ENCODE peak calls at places on chromosomes 11 and 22, in eight cellular contexts. L, A, P, F, Y, C, M and J are unnamed samples.

GRCh38 chr11:22349446-22349845 is 11.3 kb downstream of the SLC17A6 start:
- DNase-seq in L (no peak), A (no peak), C (no peak), F (no peak), M (no peak), Y (no peak), P (no peak), J (no peak)

GRCh38 chr22:46043816-46044717 is 67.1 kb upstream of the WNT7B start:
- DNase-seq in L (peak; percentile 68), Y (peak; percentile 49), P (no peak), M (no peak), C (peak; percentile 63), F (no peak), A (peak; percentile 62), J (no peak)

GRCh38 chr11:46389450-46390330 is 1.9 kb downstream of the CHRM4 start:
- DNase-seq in L (peak; percentile 93), P (no peak), A (peak; percentile 74), Y (peak; percentile 68), M (peak; percentile 90), C (peak; percentile 75), F (peak; percentile 93), J (peak; percentile 81)

GRCh38 chr11:11027271-11027670 is 169.4 kb upstream of the ZBED5 start:
- DNase-seq in A (no peak), C (peak; percentile 82), Y (no peak), L (no peak), F (no peak), M (no peak), P (no peak), J (no peak)

GRCh38 chr11:94794287-94795168 is 26.4 kb downstream of the AMOTL1 start:
- DNase-seq in L (no peak), F (no peak), P (no peak), A (peak; percentile 77), C (peak; percentile 94), Y (no peak), M (peak; percentile 33), J (peak; percentile 77)

GRCh38 chr11:114077482-114078305 is 18.2 kb downstream of the ZBTB16 start:
- DNase-seq in A (no peak), P (no peak), M (no peak), F (no peak), Y (peak; percentile 51), L (no peak), C (no peak), J (no peak)

GRCh38 chr22:38862375-38863329 is 9.4 kb downstream of the CBX6 start:
- DNase-seq in M (peak; percentile 40), P (no peak), Y (peak; percentile 33), A (no peak), L (peak; percentile 59), F (peak; percentile 39), C (no peak), J (peak; percentile 90)

GRCh38 chr11:134607963-134608750 is 196.1 kb upstream of the B3GAT1 start:
- DNase-seq in C (no peak), M (no peak), F (no peak), A (no peak), L (no peak), P (peak; percentile 90), Y (no peak), J (no peak)

GRCh38 chr11:62669420-62670161 is 1.9 kb upstream of the UQCC3 start:
- DNase-seq in L (peak; percentile 47), P (no peak), A (peak; percentile 65), F (peak; percentile 34), C (peak; percentile 42), M (no peak), Y (peak; percentile 57), J (no peak)

GRCh38 chr11:69311767-69312385 is 17.9 kb downstream of the MYEOV start:
- DNase-seq in C (no peak), F (no peak), L (no peak), Y (no peak), M (no peak), A (no peak), P (no peak), J (no peak)

GRCh38 chr22:43628253-43628649 is 183.9 kb downstream of the EFCAB6 start:
- DNase-seq in C (no peak), A (no peak), Y (no peak), P (no peak), L (no peak), M (no peak), F (no peak), J (no peak)

GRCh38 chr22:37425800-37426531 is 1.3 kb downstream of the ELFN2 start:
- DNase-seq in P (no peak), A (no peak), F (peak; percentile 76), Y (no peak), M (no peak), L (peak; percentile 70), C (no peak), J (no peak)

GRCh38 chr11:68351450-68352275 is 39.3 kb downstream of the LRP5 start:
- DNase-seq in Y (no peak), P (no peak), C (no peak), A (no peak), F (peak; percentile 9), L (peak; percentile 37), M (no peak), J (peak; percentile 78)

GRCh38 chr11:75263944-75264349 is 23.4 kb downstream of the TPBGL start:
- DNase-seq in L (no peak), A (no peak), M (no peak), Y (peak; percentile 12), P (no peak), F (peak; percentile 1), C (peak; percentile 38), J (no peak)

GRCh38 chr11:126963603-126964353 is 36.8 kb downstream of the KIRREL3 start:
- DNase-seq in M (no peak), A (no peak), P (no peak), F (no peak), Y (peak; percentile 17), C (peak; percentile 4), L (no peak), J (no peak)

GRCh38 chr11:4644233-4644632 is 451 bp downstream of the OR51E1 start:
- DNase-seq in A (no peak), M (no peak), C (no peak), L (no peak), F (no peak), Y (no peak), P (no peak), J (no peak)
- H3K4me3 ChIP-seq in A (no peak overlapping the region), M (no peak overlapping the region), C (no peak overlapping the region), L (no peak overlapping the region), F (no peak overlapping the region), Y (no peak overlapping the region), P (no peak overlapping the region), J (no peak overlapping the region)

GRCh38 chr11:86952933-86953637 is 2.1 kb downstream of the FZD4 start:
- DNase-seq in A (no peak), L (peak; percentile 28), Y (no peak), F (no peak), C (no peak), P (no peak), M (no peak), J (no peak)
- H3K4me1 ChIP-seq in A (peaks cover 53% of the 10 kb centered on the region), L (peaks cover 21% of the 10 kb centered on the region), Y (peaks cover 23% of the 10 kb centered on the region), F (peaks cover 17% of the 10 kb centered on the region), C (peaks cover 36% of the 10 kb centered on the region), P (peaks cover 56% of the 10 kb centered on the region), M (peaks cover 56% of the 10 kb centered on the region), J (no peaks in the 10 kb centered on the region)

GRCh38 chr22:50308597-50308935 is 1.1 kb upstream of the PLXNB2 start:
- DNase-seq in Y (peak; percentile 78), P (peak; percentile 95), F (peak; percentile 39), L (no peak), A (peak; percentile 49), C (no peak), M (no peak), J (no peak)

GRCh38 chr22:50305393-50305657 is 2.1 kb downstream of the PLXNB2 start:
- DNase-seq in C (no peak), A (no peak), L (no peak), F (no peak), M (no peak), Y (no peak), P (no peak), J (no peak)

GRCh38 chr22:50305658-50306566 is 1.5 kb downstream of the PLXNB2 start:
- DNase-seq in A (peak; percentile 79), F (peak; percentile 52), P (peak; percentile 93), C (peak; percentile 92), Y (peak; percentile 89), L (peak; percentile 51), M (peak; percentile 57), J (peak; percentile 95)

GRCh38 chr22:50307891-50308596 is 598 bp upstream of the PLXNB2 start:
- DNase-seq in C (no peak), L (no peak), Y (no peak), F (no peak), A (no peak), P (no peak), M (no peak), J (no peak)

DNA sequence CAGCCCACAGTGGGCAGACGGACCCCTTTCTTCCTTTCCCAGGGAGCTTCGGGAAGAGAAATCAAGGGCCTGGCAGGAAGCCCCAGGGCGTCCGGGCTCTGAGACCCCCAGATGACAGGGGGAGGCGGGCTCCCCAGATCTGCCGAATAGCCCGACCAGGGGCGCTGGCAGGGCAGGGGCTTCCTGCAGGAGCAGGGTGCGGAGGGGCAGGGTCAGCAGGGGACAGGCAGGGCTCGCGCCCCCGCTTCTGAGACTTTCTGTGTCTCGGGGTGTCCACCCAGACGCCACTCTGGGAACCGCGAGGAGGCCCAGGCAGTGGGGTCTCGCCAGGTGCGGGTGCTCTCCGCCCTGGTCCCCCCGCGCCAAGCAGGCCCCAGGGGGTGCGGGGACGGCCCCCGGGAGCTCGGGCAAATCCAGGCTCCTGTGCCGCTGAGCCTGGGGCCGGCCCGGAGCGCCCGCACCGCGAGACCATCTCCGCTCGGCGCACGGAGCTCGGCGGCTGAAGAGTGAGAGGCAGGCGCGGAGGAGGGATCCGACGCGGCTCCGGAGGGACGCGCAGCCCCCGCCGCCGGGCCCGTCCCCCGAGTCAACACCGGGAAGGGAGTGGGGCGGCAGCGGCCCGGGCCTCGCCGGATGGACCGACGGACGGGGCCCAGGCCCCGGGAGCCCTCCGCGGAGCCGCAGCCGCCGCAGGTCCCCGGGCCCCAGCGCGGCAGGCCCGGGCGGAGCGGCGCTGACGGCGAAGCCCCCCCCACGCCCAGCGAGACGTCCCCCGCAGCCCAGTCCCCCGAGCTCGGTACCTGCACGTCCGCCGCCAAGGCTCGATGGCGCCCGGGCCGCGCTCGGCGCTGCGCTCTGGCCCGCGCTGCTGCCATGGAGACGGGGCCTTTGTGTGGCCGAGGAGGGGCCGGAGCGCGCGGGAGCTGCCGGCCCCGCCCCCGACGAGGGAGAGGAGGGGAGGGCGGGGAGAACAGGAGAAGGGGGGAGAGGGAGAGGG is at the start of gene PLXNB2:
- DNase-seq in P (no peak), M (peak; percentile 88), L (peak; percentile 83), C (peak; percentile 72), F (peak; percentile 93), Y (peak; percentile 85), A (peak; percentile 83), J (peak; percentile 90)
- H3K27ac ChIP-seq in P (peak within 1 kb of the TSS; percentile 87), M (peak within 1 kb of the TSS; percentile 83), L (no peak within 1 kb of the TSS), C (peak within 1 kb of the TSS; percentile 99), F (peak within 1 kb of the TSS; percentile 13), Y (peak within 1 kb of the TSS; percentile 96), A (peak within 1 kb of the TSS; percentile 82), J (peak within 1 kb of the TSS; percentile 76)

DNA sequence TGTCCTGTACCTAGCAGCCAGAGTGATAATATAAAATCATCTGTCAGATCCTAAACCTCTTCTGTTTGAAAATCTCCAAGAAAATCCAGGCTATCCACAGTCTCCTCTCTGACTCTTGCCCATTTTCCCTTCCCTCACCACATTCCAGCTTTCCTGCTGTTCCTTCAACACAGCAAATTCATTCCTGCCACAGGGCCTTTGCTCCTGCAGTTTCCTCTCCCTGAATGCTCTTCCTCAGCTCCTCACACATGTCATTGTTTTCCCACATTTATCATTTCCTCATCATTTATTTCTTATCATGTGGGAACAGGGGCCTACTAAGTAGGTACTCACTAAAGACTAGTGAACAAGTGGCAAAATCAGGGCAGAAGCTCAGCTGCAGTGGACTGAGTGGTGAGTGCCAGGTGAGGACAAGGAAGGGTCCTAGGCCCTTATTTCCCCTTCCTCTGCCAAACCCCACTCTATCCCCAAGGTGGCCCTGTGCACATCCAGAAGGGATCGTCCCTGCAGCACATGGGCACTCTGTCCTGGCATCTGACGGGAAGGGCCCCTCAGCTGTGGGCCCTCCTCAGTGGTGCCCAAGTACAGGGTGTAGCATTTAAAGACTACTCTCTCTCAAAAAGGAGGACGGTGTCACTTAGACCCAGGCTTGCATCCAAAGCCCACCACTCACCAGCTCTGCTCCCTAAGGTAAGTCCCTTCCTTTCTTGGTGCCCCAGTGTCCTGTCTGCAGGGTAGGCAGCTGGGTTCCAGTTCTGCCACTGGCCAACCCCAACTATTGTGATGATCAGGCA is 2.0 kb downstream of the LRRC32 start:
- DNase-seq in M (no peak), Y (peak; percentile 6), P (no peak), A (no peak), L (no peak), C (no peak), F (no peak), J (no peak)
- H3K4me3 ChIP-seq in M (no peak overlapping the region), Y (peak overlapping the region; percentile 63), P (peak overlapping the region; percentile 59), A (no peak overlapping the region), L (no peak overlapping the region), C (no peak overlapping the region), F (no peak overlapping the region), J (peak overlapping the region; percentile 6)